ENCODE peak calls at places on chromosome 10, in nine cellular contexts. N is H1, L is psoas muscle, K is IMR-90, A is OCI-LY7, B is upper lobe of left lung, C is mesendoderm, G is esophagus squamous epithelium, Z is fibroblast of lung. X is an unnamed sample.

GRCh38 chr10:52215745-52216361 is 98.2 kb upstream of the DKK1 start:
- DNase-seq in K (peak; percentile 81), L (no peak), N (no peak), Z (peak; percentile 88), C (peak; percentile 66), A (peak; percentile 68), B (no peak), G (no peak), X (no peak)

GRCh38 chr10:8638088-8638672 is 583.7 kb downstream of the GATA3 start:
- DNase-seq in L (no peak), G (no peak), N (no peak), A (no peak), K (no peak), Z (no peak), B (no peak), C (no peak), X (no peak)

GRCh38 chr10:12364559-12364958 is 15.2 kb downstream of the CAMK1D start:
- DNase-seq in Z (no peak), L (no peak), C (peak; percentile 69), K (no peak), N (no peak), B (no peak), A (no peak), G (no peak), X (no peak)

GRCh38 chr10:93921338-93921737 is 27.6 kb downstream of the SLC35G1 start:
- DNase-seq in N (peak; percentile 74), Z (no peak), L (no peak), B (no peak), K (no peak), C (peak; percentile 25), G (no peak), A (peak; percentile 47), X (no peak)

GRCh38 chr10:63409465-63410027 is 56.2 kb downstream of the JMJD1C start:
- DNase-seq in G (no peak), N (no peak), C (peak; percentile 66), L (no peak), A (no peak), Z (peak; percentile 43), B (no peak), K (peak; percentile 74), X (no peak)

GRCh38 chr10:125062244-125063208 is 97.8 kb downstream of the CTBP2 start:
- DNase-seq in C (no peak), N (no peak), Z (peak; percentile 43), L (peak; percentile 52), B (no peak), A (no peak), G (no peak), K (no peak), X (no peak)

GRCh38 chr10:103476046-103476768 is 2.8 kb downstream of the CALHM3 start:
- DNase-seq in G (no peak), K (no peak), A (peak; percentile 73), Z (peak; percentile 6), N (no peak), L (no peak), B (no peak), C (peak; percentile 90), X (no peak)

GRCh38 chr10:132527338-132528063 is 10.1 kb upstream of the INPP5A start:
- DNase-seq in B (peak; percentile 18), L (peak; percentile 9), K (no peak), A (no peak), G (no peak), Z (peak; percentile 40), C (no peak), N (no peak), X (no peak)

GRCh38 chr10:30763933-30764332 is 134.4 kb upstream of the LYZL2 start:
- DNase-seq in K (no peak), N (no peak), A (no peak), Z (no peak), G (no peak), L (no peak), B (peak; percentile 52), C (no peak), X (no peak)

GRCh38 chr10:92990615-92991014 is 70.0 kb upstream of the CYP26C1 start:
- DNase-seq in A (no peak), L (no peak), C (peak; percentile 20), G (no peak), Z (no peak), K (peak; percentile 55), B (no peak), N (no peak), X (no peak)

GRCh38 chr10:131211556-131211955 is 100.0 kb downstream of the TCERG1L start:
- DNase-seq in K (no peak), G (no peak), Z (no peak), B (peak; percentile 16), L (no peak), C (no peak), N (no peak), A (no peak), X (no peak)

GRCh38 chr10:95264227-95265051 is 26.4 kb downstream of the PDLIM1 start:
- DNase-seq in N (peak; percentile 52), B (no peak), G (no peak), C (peak; percentile 96), A (no peak), L (no peak), K (no peak), Z (no peak), X (no peak)

GRCh38 chr10:126243976-126244375 is 144.3 kb downstream of the ADAM12 start:
- DNase-seq in N (no peak), Z (peak; percentile 63), B (no peak), L (no peak), G (no peak), A (no peak), C (no peak), K (peak; percentile 95), X (no peak)

GRCh38 chr10:126001579-126001978 is 105.2 kb downstream of the FANK1 start:
- DNase-seq in G (no peak), C (peak; percentile 34), A (no peak), B (no peak), Z (no peak), N (no peak), K (no peak), L (no peak), X (no peak)

GRCh38 chr10:33706191-33706590 is 371.7 kb upstream of the NRP1 start:
- DNase-seq in L (peak; percentile 55), G (no peak), C (no peak), Z (peak; percentile 58), N (no peak), B (no peak), K (peak; percentile 86), A (no peak), X (peak; percentile 57)

GRCh38 chr10:118028619-118029018 is 18.1 kb downstream of the RAB11FIP2 start:
- DNase-seq in L (no peak), Z (no peak), C (no peak), G (no peak), A (no peak), B (no peak), K (no peak), N (no peak), X (no peak)

GRCh38 chr10:129057856-129058663 is 409.0 kb upstream of the MGMT start:
- DNase-seq in K (no peak), N (no peak), L (peak; percentile 27), B (no peak), Z (no peak), G (no peak), C (no peak), A (no peak), X (peak; percentile 44)

GRCh38 chr10:2222631-2223030 is 485.3 kb upstream of the ADARB2 start:
- DNase-seq in B (no peak), Z (no peak), C (no peak), K (no peak), N (no peak), L (no peak), G (no peak), A (no peak), X (no peak)

GRCh38 chr10:34319197-34319846 is 495.8 kb downstream of the PARD3 start:
- DNase-seq in B (peak; percentile 87), N (no peak), A (no peak), L (no peak), C (peak; percentile 26), G (no peak), Z (peak; percentile 99), K (peak; percentile 97), X (no peak)

DNA sequence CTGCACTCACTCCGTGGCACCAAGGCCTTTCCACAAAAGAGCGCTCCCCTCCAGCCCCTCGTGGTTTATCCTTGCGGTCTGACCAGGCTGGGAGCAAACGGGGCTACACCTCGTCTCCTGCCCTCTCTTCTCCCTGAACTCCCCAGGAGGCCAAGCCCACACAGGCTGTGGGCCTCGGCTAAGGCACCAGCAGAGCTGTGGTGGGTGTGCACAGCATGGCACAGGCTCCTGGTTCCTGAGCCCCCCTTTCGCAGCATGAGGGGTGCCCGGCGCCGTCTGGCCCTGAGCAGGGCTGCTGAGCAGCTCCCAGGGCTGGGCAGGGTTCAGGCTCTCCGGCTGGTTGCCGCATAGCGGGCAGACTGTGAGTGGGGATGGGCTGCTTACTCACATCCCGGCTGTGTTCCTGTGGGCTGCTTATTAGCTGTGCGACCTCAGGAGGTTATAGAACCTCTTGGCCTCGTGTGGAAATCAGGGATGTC is 90.4 kb downstream of the ZMIZ1 start:
- DNase-seq in G (no peak), N (no peak), B (no peak), L (peak; percentile 64), K (peak; percentile 83), Z (peak; percentile 81), C (no peak), A (no peak), X (peak; percentile 85)
- H3K4me1 ChIP-seq in G (peaks cover 41% of the 10 kb centered on the region), N (peaks cover 21% of the 10 kb centered on the region), B (peaks cover 73% of the 10 kb centered on the region), L (peaks cover 87% of the 10 kb centered on the region), K (peaks cover 74% of the 10 kb centered on the region), Z (peaks cover 69% of the 10 kb centered on the region), C (peaks cover 30% of the 10 kb centered on the region), A (no peaks in the 10 kb centered on the region), X (peaks cover 86% of the 10 kb centered on the region)

GRCh38 chr10:75505840-75506506 is 74.5 kb downstream of the LRMDA start:
- DNase-seq in G (no peak), L (no peak), K (no peak), A (no peak), Z (no peak), B (no peak), N (no peak), C (no peak), X (no peak)
- H3K4me1 ChIP-seq in G (peaks cover 4% of the 10 kb centered on the region), L (no peaks in the 10 kb centered on the region), K (peaks cover 2% of the 10 kb centered on the region), A (no peaks in the 10 kb centered on the region), Z (peaks cover 8% of the 10 kb centered on the region), B (peaks cover 6% of the 10 kb centered on the region), N (peaks cover 4% of the 10 kb centered on the region), C (no peaks in the 10 kb centered on the region), X (no peaks in the 10 kb centered on the region)

DNA sequence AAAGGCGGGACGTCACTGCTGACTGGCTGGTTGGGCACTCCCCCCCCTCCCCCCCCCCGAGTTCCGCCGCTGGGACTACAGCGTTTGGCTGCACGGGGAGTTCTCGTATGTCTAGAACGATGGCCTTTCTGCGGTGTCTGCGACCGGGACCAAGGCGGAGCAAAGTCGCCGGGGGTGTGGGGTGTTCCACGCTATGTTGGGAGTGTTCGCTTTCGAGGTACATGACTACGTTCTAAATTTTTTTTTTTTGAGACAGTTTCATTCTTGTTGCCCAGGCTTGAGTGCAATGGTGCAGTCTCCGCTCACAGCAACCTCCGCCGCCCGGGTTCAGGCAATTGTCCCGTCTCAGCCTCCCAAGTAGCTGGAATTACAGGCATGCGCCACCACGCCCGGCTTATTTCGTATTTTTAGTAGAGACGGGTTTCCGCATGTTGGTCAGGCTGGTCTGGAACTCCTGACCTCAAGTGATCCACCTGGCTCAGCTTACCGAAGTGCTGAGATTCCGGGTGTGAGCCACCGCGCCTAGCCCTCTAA is 573 bp upstream of the IDI1 start:
- DNase-seq in L (no peak), Z (no peak), N (no peak), B (no peak), C (no peak), A (no peak), G (no peak), K (no peak), X (peak; percentile 30)
- H3K4me1 ChIP-seq in L (peaks cover 47% of the 10 kb centered on the region), Z (peaks cover 4% of the 10 kb centered on the region), N (no peaks in the 10 kb centered on the region), B (peaks cover 43% of the 10 kb centered on the region), C (peaks cover 8% of the 10 kb centered on the region), A (peaks cover 48% of the 10 kb centered on the region), G (peaks cover 6% of the 10 kb centered on the region), K (peaks cover 5% of the 10 kb centered on the region), X (peaks cover 25% of the 10 kb centered on the region)

GRCh38 chr10:22599636-22600228 is 114.6 kb downstream of the PIP4K2A start:
- DNase-seq in C (no peak), G (no peak), K (no peak), L (no peak), N (no peak), A (no peak), B (no peak), Z (no peak), X (no peak)
- H3K4me1 ChIP-seq in C (peaks cover 3% of the 10 kb centered on the region), G (peaks cover 15% of the 10 kb centered on the region), K (peaks cover 15% of the 10 kb centered on the region), L (no peaks in the 10 kb centered on the region), N (peaks cover 9% of the 10 kb centered on the region), A (peaks cover 54% of the 10 kb centered on the region), B (peaks cover 15% of the 10 kb centered on the region), Z (peaks cover 22% of the 10 kb centered on the region), X (no peaks in the 10 kb centered on the region)